ENCODE peak calls at places on chromosomes 12 and 14, in eight cellular contexts. A is tibial artery, D is sigmoid colon, O is A549, I is MM.1S, M is left ventricle myocardium inferior, U is GM23248, T is HL-60. N is an unnamed sample.

GRCh38 chr14:73741386-73741875 is 27.2 kb upstream of the PNMA1 start:
- DNase-seq in D (peak; percentile 90), A (peak; percentile 74), I (no peak), O (peak; percentile 61), M (peak; percentile 79), U (peak; percentile 73), T (no peak), N (peak; percentile 86)

GRCh38 chr12:56980941-56981530 is 23.6 kb upstream of the RDH16 start:
- DNase-seq in U (no peak), I (no peak), T (no peak), O (no peak), M (no peak), A (no peak), D (no peak), N (no peak)

GRCh38 chr14:90757452-90757851 is 58.8 kb downstream of the TTC7B start:
- DNase-seq in M (no peak), I (no peak), O (no peak), D (no peak), A (no peak), T (no peak), U (peak; percentile 13), N (no peak)

GRCh38 chr12:64946132-64946829 is 121.8 kb downstream of the TBC1D30 start:
- DNase-seq in A (no peak), M (peak; percentile 63), I (no peak), U (no peak), D (peak; percentile 71), T (no peak), O (no peak), N (no peak)

GRCh38 chr12:12081836-12082497 is 11.2 kb downstream of the BCL2L14 start:
- DNase-seq in A (no peak), U (peak; percentile 73), I (peak; percentile 31), M (no peak), O (peak; percentile 78), D (no peak), T (no peak), N (no peak)

GRCh38 chr14:95562892-95563685 is 28.2 kb downstream of the GLRX5 start:
- DNase-seq in O (no peak), M (no peak), U (peak; percentile 5), D (no peak), T (no peak), A (no peak), I (no peak), N (no peak)

GRCh38 chr14:24310666-24311604 is at the start of gene LTB4R:
- DNase-seq in O (no peak), A (peak; percentile 52), D (peak; percentile 89), M (peak; percentile 79), I (peak; percentile 61), T (peak; percentile 61), U (peak; percentile 93), N (peak; percentile 92)

GRCh38 chr12:16796168-16796567 is 190.2 kb upstream of the LMO3 start:
- DNase-seq in I (no peak), D (no peak), T (no peak), A (no peak), M (no peak), O (no peak), U (no peak), N (no peak)

GRCh38 chr12:40405419-40405818 is 180.6 kb downstream of the LRRK2 start:
- DNase-seq in A (no peak), M (no peak), T (no peak), O (no peak), D (no peak), U (no peak), I (no peak), N (no peak)

DNA sequence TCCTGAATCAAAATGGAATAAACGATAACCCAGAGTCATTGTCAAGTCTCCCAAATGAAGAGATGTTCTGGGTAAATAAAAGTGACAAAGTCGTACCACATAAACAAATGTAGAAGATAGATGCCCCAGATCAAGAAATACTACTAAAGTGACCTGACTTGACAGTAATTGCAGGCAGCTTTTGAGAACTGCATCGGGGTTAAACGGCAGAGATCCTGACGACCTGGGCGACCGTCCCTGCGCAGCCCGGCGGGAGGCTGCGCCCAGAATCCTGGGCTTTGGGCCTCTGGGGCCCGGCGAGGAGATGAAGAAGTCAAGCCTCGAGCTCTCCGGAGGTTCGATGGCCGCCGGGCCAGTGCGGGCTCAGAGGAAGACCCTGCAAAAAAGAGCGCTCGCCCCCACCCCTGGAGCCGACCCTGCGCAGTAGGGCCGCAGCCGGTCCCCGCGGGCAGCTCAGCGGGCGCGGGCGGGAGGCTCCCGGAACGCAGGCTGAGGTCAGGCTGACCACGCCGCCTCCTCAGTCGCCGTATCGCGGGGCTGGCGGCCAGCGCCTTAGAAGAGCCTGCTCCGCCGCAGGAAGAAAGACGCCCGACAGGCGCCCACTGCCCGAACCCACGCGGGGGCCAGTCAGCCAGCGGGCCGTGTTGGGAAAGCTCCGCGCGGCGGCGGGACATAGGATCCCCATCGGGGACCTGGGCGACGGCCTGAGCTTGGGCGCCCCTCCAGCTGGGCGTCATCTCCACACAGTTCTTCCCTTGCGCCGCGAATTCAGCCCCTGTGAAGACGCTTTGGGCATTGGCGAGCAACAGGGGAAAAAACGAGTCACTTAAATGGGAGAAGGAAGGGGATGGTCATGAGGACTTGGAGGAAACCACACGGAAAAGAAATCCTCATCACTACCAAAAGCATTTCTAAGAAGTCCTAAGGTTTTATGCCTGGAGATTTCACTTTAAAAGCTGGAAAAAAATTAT is 16.0 kb downstream of the NKX2-1 start:
- DNase-seq in I (no peak), D (no peak), A (no peak), M (no peak), O (no peak), T (no peak), U (no peak), N (no peak)
- H3K4me3 ChIP-seq in I (no peak overlapping the region), D (no peak overlapping the region), A (no peak overlapping the region), M (peak overlapping the region; percentile 45), O (no peak overlapping the region), T (no peak overlapping the region), U (no peak overlapping the region), N (no peak overlapping the region)

GRCh38 chr12:124563401-124563800 is 4.0 kb downstream of the NCOR2 start:
- DNase-seq in A (no peak), M (no peak), O (no peak), T (no peak), I (no peak), D (no peak), U (peak; percentile 31), N (peak; percentile 76)
- H3K27ac ChIP-seq in A (peak overlapping the region; percentile 92), M (no peak overlapping the region), O (no peak overlapping the region), T (no peak overlapping the region), I (no peak overlapping the region), D (peak overlapping the region; percentile 98), U (no peak overlapping the region), N (no peak overlapping the region)

GRCh38 chr12:14777271-14777670 is 26.0 kb downstream of the WBP11 start:
- DNase-seq in D (no peak), M (no peak), T (no peak), A (no peak), U (peak; percentile 44), O (no peak), I (no peak), N (no peak)
- H3K4me3 ChIP-seq in D (no peak overlapping the region), M (no peak overlapping the region), T (no peak overlapping the region), A (peak overlapping the region; percentile 82), U (no peak overlapping the region), O (no peak overlapping the region), I (no peak overlapping the region), N (no peak overlapping the region)

DNA sequence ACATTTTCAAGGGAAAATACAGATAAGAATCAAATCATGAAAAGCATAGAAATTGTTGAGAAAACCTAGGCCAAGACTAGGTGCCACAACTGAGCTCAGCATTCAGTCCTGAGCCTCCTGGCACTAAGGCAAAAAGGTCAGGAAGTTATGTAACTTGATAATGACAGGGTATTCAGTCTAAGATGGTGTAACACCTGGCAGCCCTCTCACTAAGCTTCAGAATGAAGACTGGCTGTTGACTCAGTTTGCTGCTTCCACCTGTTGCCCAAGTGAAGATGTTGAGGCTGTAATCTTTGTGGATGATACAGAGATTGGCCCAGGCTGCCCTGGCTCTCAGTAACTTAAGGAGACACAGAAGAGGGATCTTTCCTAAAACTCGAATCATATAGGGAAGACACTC is 19.6 kb downstream of the PROX2 start:
- DNase-seq in D (no peak), U (no peak), A (no peak), O (no peak), M (no peak), I (no peak), T (no peak), N (no peak)
- H3K27ac ChIP-seq in D (no peak overlapping the region), U (no peak overlapping the region), A (no peak overlapping the region), O (no peak overlapping the region), M (no peak overlapping the region), I (no peak overlapping the region), T (no peak overlapping the region), N (no peak overlapping the region)

N was measured in aorta.